ENCODE peak calls at places on chromosomes 6 and 20, in nine cellular contexts. L is globus pallidus; N is activated gamma-delta T cell; I is C1 segment of cervical spinal cord; E is fibroblast of villous mesenchyme; R is activated naive CD4-positive, alpha-beta T cell treated with Interleukin-2 at 50 U/mL for 16 hours; S is neural crest cell; M is choroid plexus epithelial cell; C is left ventricle myocardium inferior. D is an unnamed sample.
A peak's percentile ranks its signal among the peaks of the same experiment; 100 is the strongest.

GRCh38 chr20:49823152-49823847 is 10.7 kb downstream of the SLC9A8 start:
- DNase-seq in M (no peak), I (no peak), L (no peak), E (peak; percentile 33), C (no peak), S (no peak), N (no peak), R (no peak), D (no peak)

GRCh38 chr6:71289039-71289801 is 609 bp downstream of the OGFRL1 start:
- DNase-seq in L (no peak), M (no peak), N (peak; percentile 30), E (peak; percentile 51), C (peak; percentile 33), S (peak; percentile 36), I (no peak), R (peak; percentile 18), D (peak; percentile 83)

GRCh38 chr6:44056392-44057237 is 70.6 kb downstream of the MRPL14 start:
- DNase-seq in I (no peak), C (peak; percentile 72), R (no peak), E (peak; percentile 80), S (no peak), L (no peak), N (no peak), M (no peak), D (peak; percentile 54)

GRCh38 chr20:32316667-32317066 is 39.2 kb downstream of the KIF3B start:
- DNase-seq in C (no peak), M (no peak), R (no peak), L (no peak), N (no peak), S (no peak), E (no peak), I (no peak), D (no peak)

GRCh38 chr20:4726710-4727391 is 5.1 kb downstream of the PRND start:
- DNase-seq in N (no peak), R (peak; percentile 36), I (no peak), E (peak; percentile 82), S (no peak), M (peak; percentile 56), L (no peak), C (no peak), D (no peak)

GRCh38 chr6:151428336-151428735 is 23.6 kb downstream of the RMND1 start:
- DNase-seq in C (no peak), I (no peak), E (no peak), L (no peak), S (no peak), R (no peak), N (no peak), M (no peak), D (no peak)

GRCh38 chr6:83216806-83217205 is 23.6 kb downstream of the RWDD2A start:
- DNase-seq in M (peak; percentile 42), L (no peak), I (no peak), C (no peak), N (no peak), R (no peak), E (no peak), S (no peak), D (no peak)

GRCh38 chr20:2252419-2253060 is 43.3 kb upstream of the TGM3 start:
- DNase-seq in M (no peak), R (no peak), N (no peak), C (no peak), L (no peak), I (no peak), S (no peak), E (no peak), D (no peak)

GRCh38 chr6:21772467-21772866 is 178.9 kb downstream of the SOX4 start:
- DNase-seq in R (no peak), L (no peak), E (no peak), I (no peak), N (no peak), M (no peak), C (no peak), S (no peak), D (no peak)

D was measured in kidney.